ENCODE peak calls at places on chromosomes 4 and X, in seven cellular contexts. S is GM23248; G is osteoblast; B is CD8-positive, alpha-beta memory T cell; J is ovary; P is transverse colon; U is CD4-positive, CD25-positive, alpha-beta regulatory T cell. Y is an unnamed sample.

GRCh38 chr4:168907119-168907698 is 102.8 kb downstream of the CBR4 start:
- DNase-seq in P (no peak), U (no peak), S (peak; percentile 40), G (no peak), J (no peak), B (no peak), Y (no peak)

GRCh38 chr4:152014280-152014679 is 253.5 kb upstream of the GATB start:
- DNase-seq in P (peak; percentile 53), G (no peak), J (no peak), S (no peak), B (peak; percentile 37), U (no peak), Y (no peak)

GRCh38 chr4:2256781-2257191 is 5.1 kb downstream of the MXD4 start:
- DNase-seq in S (no peak), P (peak; percentile 19), U (no peak), B (no peak), J (peak; percentile 47), G (peak; percentile 86), Y (no peak)

GRCh38 chrX:154466036-154466435 is 8.0 kb downstream of the PLXNA3 start:
- DNase-seq in U (no peak), P (no peak), J (no peak), G (no peak), B (no peak), S (no peak), Y (no peak)

GRCh38 chr4:2732526-2732925 is 23.6 kb downstream of the TNIP2 start:
- DNase-seq in P (no peak), U (no peak), G (no peak), B (no peak), S (no peak), J (peak; percentile 12), Y (no peak)

GRCh38 chr4:151174784-151175183 is 75.4 kb downstream of the RPS3A start:
- DNase-seq in P (no peak), B (no peak), G (no peak), J (no peak), S (no peak), U (no peak), Y (no peak)

GRCh38 chrX:41561045-41561444 is 113.9 kb downstream of the NYX start:
- DNase-seq in J (no peak), B (peak; percentile 29), S (peak; percentile 85), G (peak; percentile 62), P (no peak), U (peak; percentile 16), Y (no peak)

GRCh38 chr4:88027611-88028608 is 20.5 kb downstream of the PKD2 start:
- DNase-seq in S (peak; percentile 90), U (no peak), P (no peak), B (no peak), G (peak; percentile 87), J (no peak), Y (no peak)

GRCh38 chr4:143375326-143376073 is 38.8 kb downstream of the GAB1 start:
- DNase-seq in B (no peak), U (no peak), J (no peak), P (peak; percentile 43), S (peak; percentile 46), G (no peak), Y (no peak)

GRCh38 chr4:125045311-125045710 is 269.4 kb upstream of the FAT4 start:
- DNase-seq in B (no peak), G (no peak), S (no peak), U (no peak), P (no peak), J (no peak), Y (no peak)

GRCh38 chr4:3045500-3045850 is 28.9 kb downstream of the HTT-AS start:
- DNase-seq in J (no peak), U (peak; percentile 60), G (no peak), B (peak; percentile 83), P (peak; percentile 63), S (peak; percentile 43), Y (peak; percentile 59)

GRCh38 chr4:5510506-5510905 is 197.9 kb downstream of the EVC2 start:
- DNase-seq in B (no peak), G (no peak), S (peak; percentile 5), J (no peak), U (no peak), P (no peak), Y (no peak)

GRCh38 chr4:61086357-61086756 is 113.8 kb upstream of the ADGRL3 start:
- DNase-seq in J (no peak), S (no peak), U (no peak), G (no peak), P (no peak), B (no peak), Y (no peak)

GRCh38 chr4:10115657-10116624 is 658 bp downstream of the WDR1 start:
- DNase-seq in J (peak; percentile 62), U (peak; percentile 74), P (peak; percentile 87), G (peak; percentile 90), S (peak; percentile 57), B (peak; percentile 73), Y (peak; percentile 72)

GRCh38 chr4:189773909-189774308 is 166.8 kb upstream of the FRG1 start:
- DNase-seq in J (no peak), B (no peak), U (no peak), G (no peak), P (no peak), S (peak; percentile 19), Y (no peak)

GRCh38 chr4:38614198-38614597 is 49.8 kb upstream of the KLF3 start:
- DNase-seq in J (no peak), G (no peak), B (no peak), P (no peak), U (no peak), S (no peak), Y (no peak)

GRCh38 chr4:256492-256891 is 48.8 kb downstream of the ZNF732 start:
- DNase-seq in U (no peak), S (no peak), B (no peak), P (no peak), G (no peak), J (no peak), Y (no peak)
- H3K9me3 ChIP-seq in U (peaks cover 92% of the 10 kb centered on the region), S (peaks cover 22% of the 10 kb centered on the region), B (peaks cover 34% of the 10 kb centered on the region), P (peaks cover 95% of the 10 kb centered on the region), G (peaks cover 31% of the 10 kb centered on the region), J (no peaks in the 10 kb centered on the region), Y (peaks cover 22% of the 10 kb centered on the region)

GRCh38 chr4:123430031-123430430 is 33.4 kb downstream of the SPRY1 start:
- DNase-seq in U (no peak), S (no peak), P (no peak), B (no peak), J (no peak), G (no peak), Y (no peak)
- H3K9me3 ChIP-seq in U (no peaks in the 10 kb centered on the region), S (no peaks in the 10 kb centered on the region), P (no peaks in the 10 kb centered on the region), B (no peaks in the 10 kb centered on the region), J (no peaks in the 10 kb centered on the region), G (peaks cover 2% of the 10 kb centered on the region), Y (no peaks in the 10 kb centered on the region)

DNA sequence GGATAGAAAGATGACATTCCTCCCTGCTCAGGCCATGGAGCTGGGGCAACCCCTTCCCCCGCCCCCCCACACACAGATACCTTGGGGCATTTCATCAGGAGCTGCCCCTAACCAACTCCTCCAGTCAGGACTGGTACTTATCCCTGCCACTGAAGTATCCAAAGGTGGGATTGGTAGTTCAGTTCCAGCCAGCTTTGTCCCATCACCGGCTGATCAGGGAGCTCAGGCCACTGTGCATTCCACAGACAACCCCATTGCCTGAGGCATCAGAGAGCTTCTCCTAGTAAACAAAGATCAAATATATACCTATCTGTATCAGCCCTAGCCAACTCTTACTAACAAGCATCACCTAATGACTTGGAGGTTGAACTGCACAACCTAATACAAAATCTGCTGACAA is 218.2 kb upstream of the FMR1 start:
- DNase-seq in P (no peak), B (no peak), S (no peak), J (no peak), U (no peak), G (no peak), Y (no peak)
- H3K9me3 ChIP-seq in P (no peaks in the 10 kb centered on the region), B (no peaks in the 10 kb centered on the region), S (no peaks in the 10 kb centered on the region), J (no peaks in the 10 kb centered on the region), U (peaks cover 11% of the 10 kb centered on the region), G (no peaks in the 10 kb centered on the region), Y (no peaks in the 10 kb centered on the region)

GRCh38 chr4:116016201-116016600 is 902.8 kb upstream of the NDST4 start:
- DNase-seq in U (no peak), G (no peak), P (no peak), S (peak; percentile 58), B (no peak), J (no peak), Y (no peak)
- H3K9me3 ChIP-seq in U (peaks cover 46% of the 10 kb centered on the region), G (peaks cover 12% of the 10 kb centered on the region), P (peaks cover 30% of the 10 kb centered on the region), S (no peaks in the 10 kb centered on the region), B (peaks cover 21% of the 10 kb centered on the region), J (no peaks in the 10 kb centered on the region), Y (peaks cover 4% of the 10 kb centered on the region)

GRCh38 chr4:211033-211511 is 86.8 kb downstream of the ZNF718 start:
- DNase-seq in B (no peak), P (no peak), G (peak; percentile 65), J (no peak), U (no peak), S (no peak), Y (no peak)

GRCh38 chr4:200936-201335 is 76.6 kb downstream of the ZNF718 start:
- DNase-seq in U (no peak), G (no peak), S (no peak), P (no peak), J (no peak), B (no peak), Y (no peak)

GRCh38 chr4:205097-205756 is 80.9 kb downstream of the ZNF718 start:
- DNase-seq in G (no peak), U (no peak), S (no peak), J (no peak), B (no peak), P (no peak), Y (no peak)

GRCh38 chr4:206054-206453 is 81.8 kb downstream of the ZNF718 start:
- DNase-seq in G (no peak), B (no peak), U (no peak), J (no peak), P (no peak), S (no peak), Y (no peak)
- H3K9me3 ChIP-seq in G (peaks cover 4% of the 10 kb centered on the region), B (peaks cover 10% of the 10 kb centered on the region), U (peaks cover 69% of the 10 kb centered on the region), J (no peaks in the 10 kb centered on the region), P (peaks cover 15% of the 10 kb centered on the region), S (no peaks in the 10 kb centered on the region), Y (peaks cover 15% of the 10 kb centered on the region)

DNA sequence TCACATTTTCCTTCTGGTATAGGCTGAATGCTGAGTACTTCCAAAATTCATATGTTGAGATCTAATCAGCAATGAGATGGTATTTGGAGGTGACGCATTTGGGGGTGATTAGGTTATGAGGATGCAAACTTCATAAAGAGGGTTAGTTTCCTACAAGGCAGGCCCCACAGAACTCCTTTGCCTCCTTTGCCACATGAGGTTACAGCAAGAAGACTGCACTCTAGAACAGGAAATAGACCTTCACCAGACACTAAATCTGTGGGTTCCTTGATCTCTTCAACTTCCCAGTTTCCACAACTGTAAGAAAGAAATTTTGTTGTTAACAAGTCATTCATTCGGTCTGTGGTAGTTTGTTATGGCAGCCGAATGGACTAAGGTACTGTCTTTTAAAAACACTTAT is 681.9 kb upstream of the HS3ST1 start:
- DNase-seq in P (no peak), B (no peak), S (no peak), G (no peak), U (no peak), J (no peak), Y (no peak)
- H3K9me3 ChIP-seq in P (peaks cover 13% of the 10 kb centered on the region), B (no peaks in the 10 kb centered on the region), S (no peaks in the 10 kb centered on the region), G (no peaks in the 10 kb centered on the region), U (no peaks in the 10 kb centered on the region), J (no peaks in the 10 kb centered on the region), Y (no peaks in the 10 kb centered on the region)